ENCODE peak calls at places on chromosomes 11 and 22, in four cellular contexts. Z is AG04449, Q is AG09309, M is GM13977. B is an unnamed sample.

GRCh38 chr11:30585892-30586250 is 282 bp downstream of the MPPED2 start:
- DNase-seq in Q (no peak), Z (no peak), M (peak), B (peak)

GRCh38 chr11:13258855-13259254 is 18.7 kb upstream of the BMAL1 start:
- DNase-seq in Z (no peak), Q (no peak), M (no peak), B (no peak)

GRCh38 chr22:25488244-25489020 is 76.0 kb upstream of the GRK3 start:
- DNase-seq in Q (peak), M (no peak), Z (no peak), B (no peak)

GRCh38 chr11:80155412-80156017 is 714.7 kb upstream of the TENM4 start:
- DNase-seq in M (peak), Z (no peak), Q (no peak), B (peak)

GRCh38 chr11:72336163-72336562 is 92.2 kb upstream of the PHOX2A start:
- DNase-seq in Z (no peak), Q (no peak), M (no peak), B (no peak)

GRCh38 chr11:74437441-74437840 is 29.9 kb downstream of the KCNE3 start:
- DNase-seq in Z (no peak), M (no peak), Q (no peak), B (no peak)

GRCh38 chr11:79273781-79274180 is 167.0 kb downstream of the TENM4 start:
- DNase-seq in M (no peak), Q (no peak), Z (no peak), B (no peak)

GRCh38 chr11:133947298-133947905 is 9.4 kb downstream of the IGSF9B start:
- DNase-seq in Z (no peak), Q (no peak), M (peak), B (peak)

GRCh38 chr22:25027959-25028840 is 75.7 kb downstream of the KIAA1671 start:
- DNase-seq in M (no peak), Z (no peak), Q (no peak), B (no peak)

GRCh38 chr11:11786771-11787170 is 55.0 kb upstream of the USP47 start:
- DNase-seq in Q (no peak), M (no peak), Z (no peak), B (no peak)

GRCh38 chr22:25833676-25834075 is 91.7 kb downstream of the MYO18B start:
- DNase-seq in Z (no peak), Q (no peak), M (no peak), B (no peak)

GRCh38 chr22:26642465-26643367 is 14.7 kb upstream of the MIAT start:
- DNase-seq in M (peak), Z (no peak), Q (no peak), B (peak)

GRCh38 chr11:33463059-33463458 is 205.9 kb downstream of the HIPK3 start:
- DNase-seq in M (no peak), Q (no peak), Z (no peak), B (no peak)

GRCh38 chr11:43830928-43831440 is 49.6 kb upstream of the ALKBH3 start:
- DNase-seq in Z (peak), M (no peak), Q (peak), B (no peak)

GRCh38 chr11:119056397-119056999 is 507 bp downstream of the HYOU1 start:
- DNase-seq in Q (no peak), Z (no peak), M (peak), B (peak)

GRCh38 chr11:11973361-11973800 is 35.0 kb downstream of the DKK3 start:
- DNase-seq in Z (peak), Q (no peak), M (peak), B (no peak)

GRCh38 chr22:36871669-36872081 is 10.9 kb downstream of the NCF4 start:
- DNase-seq in Q (no peak), M (no peak), Z (no peak), B (no peak)

GRCh38 chr11:67261942-67262681 is 4.2 kb upstream of the GRK2 start:
- DNase-seq in Z (no peak), Q (no peak), M (no peak), B (no peak)

GRCh38 chr11:128859563-128860441 is 7.3 kb downstream of the KCNJ1 start:
- DNase-seq in Z (no peak), Q (no peak), M (peak), B (peak)

GRCh38 chr11:47241740-47242400 is 6.7 kb downstream of the ACP2 start:
- DNase-seq in Z (no peak), Q (no peak), M (no peak), B (no peak)

DNA sequence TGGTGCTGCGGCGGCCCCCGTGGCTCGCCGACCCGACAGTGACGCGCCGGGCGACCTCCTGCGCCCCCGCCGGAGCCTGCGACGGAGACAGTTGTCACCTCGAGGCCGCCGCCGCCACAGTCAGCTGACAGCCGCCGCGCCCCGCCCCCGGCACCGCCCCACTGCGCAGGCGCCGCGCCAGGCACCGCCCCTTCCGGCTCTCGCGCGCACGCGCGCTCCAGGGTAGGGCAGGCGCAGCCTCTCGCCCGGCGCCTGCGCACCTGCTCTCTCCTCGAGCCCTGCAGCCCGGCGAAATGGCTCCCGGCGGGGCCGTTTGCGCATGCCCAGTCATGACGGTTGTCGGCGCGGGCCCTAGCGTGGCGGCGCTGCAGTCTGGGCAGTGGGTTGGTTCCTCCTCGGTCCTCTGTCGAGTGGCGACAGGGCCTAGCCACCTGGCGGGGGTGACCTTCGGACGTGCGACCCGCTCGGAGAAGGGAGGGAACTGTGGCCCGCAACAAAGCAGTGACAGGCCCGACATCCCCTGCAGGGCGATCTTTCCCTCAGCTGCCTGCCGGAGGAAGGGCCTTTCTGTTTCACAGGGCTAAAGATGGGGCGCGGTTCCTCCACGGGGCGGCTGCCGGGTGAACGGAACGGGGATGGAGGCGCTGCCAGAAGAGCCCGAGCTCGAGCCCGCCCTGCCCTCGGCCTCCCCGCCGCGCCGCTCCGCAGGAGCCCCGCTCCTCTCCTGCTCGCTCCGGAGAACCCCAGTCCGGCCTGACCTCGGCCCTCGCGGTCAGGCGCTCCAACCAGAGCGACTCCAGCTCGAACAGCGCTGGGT is at the start of gene TOLLIP:
- DNase-seq in M (peak), Q (peak), Z (peak), B (peak)
- TF ChIP-seq CTCF in M (peak), Q (no peak), Z (peak), B (peak)

DNA sequence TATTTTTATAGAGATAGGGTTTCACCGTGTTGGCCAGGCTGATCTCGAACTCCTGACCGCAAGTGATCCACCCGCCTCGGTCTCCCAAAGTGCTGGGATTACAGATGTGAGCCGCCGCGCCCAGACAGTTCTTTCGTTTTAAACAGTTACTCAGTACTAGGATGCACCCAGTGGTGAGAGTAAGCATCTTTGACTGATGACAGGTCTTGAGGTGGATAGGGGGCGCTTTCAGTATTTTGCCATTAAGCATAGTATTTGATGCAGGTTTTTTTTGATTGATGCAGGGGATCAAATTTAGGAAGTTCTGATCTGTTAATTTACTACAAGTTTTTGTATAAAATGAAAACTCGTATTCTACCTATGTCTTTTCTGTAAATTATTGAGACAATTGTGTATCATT is 13.2 kb upstream of the TRIM34 start:
- DNase-seq in Z (no peak), Q (no peak), M (no peak), B (no peak)
- TF ChIP-seq CTCF in Z (no peak), Q (no peak), M (no peak), B (no peak)

GRCh38 chr11:102346456-102346747 is 612 bp upstream of the BIRC2 start:
- DNase-seq in Z (no peak), M (no peak), Q (no peak), B (no peak)

GRCh38 chr11:102347526-102348331 is 715 bp downstream of the BIRC2 start:
- DNase-seq in M (no peak), Z (no peak), Q (no peak), B (peak)

GRCh38 chr11:102343789-102344188 is 3.2 kb upstream of the BIRC2 start:
- DNase-seq in Q (no peak), Z (peak), M (no peak), B (no peak)

GRCh38 chr11:102345923-102346322 is 1.1 kb upstream of the BIRC2 start:
- DNase-seq in M (no peak), Q (no peak), Z (no peak), B (no peak)

DNA sequence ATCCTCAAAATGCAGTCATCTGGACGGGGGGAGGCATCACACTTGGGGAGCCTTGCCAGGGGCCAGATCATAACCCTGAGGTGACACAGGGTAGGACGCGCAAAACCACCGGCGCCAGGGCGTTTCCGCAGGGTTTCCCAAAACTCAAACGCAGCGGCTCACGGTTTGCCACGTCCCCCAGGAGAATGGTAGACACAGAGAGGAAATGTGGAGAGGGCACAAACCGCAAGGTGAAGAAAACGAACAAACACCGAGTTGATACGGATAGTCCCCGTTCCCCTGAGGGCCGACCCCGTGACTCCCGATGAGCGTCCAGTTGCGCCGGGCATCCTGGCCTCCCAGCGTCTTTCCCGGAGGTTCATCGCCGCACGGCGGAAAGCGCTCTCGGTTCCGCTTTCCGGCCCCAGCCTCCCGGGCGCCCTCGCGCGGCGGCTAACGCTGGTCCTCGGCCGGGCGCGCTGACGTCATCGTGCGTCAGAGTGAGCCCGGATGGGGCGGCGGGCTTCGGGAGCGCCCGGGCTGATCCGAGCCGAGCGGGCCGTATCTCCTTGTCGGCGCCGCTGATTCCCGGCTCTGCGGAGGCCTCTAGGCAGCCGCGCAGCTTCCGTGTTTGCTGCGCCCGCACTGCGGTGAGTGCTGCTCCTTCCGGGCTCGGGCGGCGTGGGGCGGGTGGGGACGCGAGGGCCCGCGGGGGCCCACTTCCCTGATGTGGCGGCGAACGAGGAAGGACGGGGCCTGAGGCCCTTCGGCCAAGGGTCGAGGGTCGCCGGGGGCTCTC is at the start of gene BIRC2:
- DNase-seq in Q (peak), Z (no peak), M (peak), B (peak)
- TF ChIP-seq CTCF in Q (peak), Z (peak), M (peak), B (peak)

DNA sequence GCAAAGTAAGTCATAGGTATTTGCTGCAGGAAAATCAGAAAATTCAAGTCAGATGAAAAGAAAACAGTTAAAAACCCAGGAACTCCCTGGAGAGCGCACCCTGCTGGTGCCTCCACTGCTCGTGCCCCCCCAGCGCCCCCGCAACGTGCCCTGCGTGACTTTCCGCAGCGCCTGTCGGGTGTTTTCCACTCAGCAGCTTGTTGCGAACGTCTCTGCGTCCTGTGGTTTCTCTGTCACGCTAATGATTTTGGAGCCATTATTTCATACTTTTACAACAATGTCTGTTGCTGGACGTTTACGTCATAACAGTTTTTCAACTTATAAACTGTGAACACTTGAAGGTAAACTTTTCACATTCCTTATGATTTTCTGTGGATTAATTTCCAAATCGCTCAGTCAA is 5.0 kb downstream of the CRELD2 start:
- DNase-seq in M (peak), Q (no peak), Z (no peak), B (no peak)
- TF ChIP-seq CTCF in M (peak), Q (no peak), Z (no peak), B (no peak)

GRCh38 chr11:3109921-3110706 is 52.9 kb upstream of the CARS1 start:
- DNase-seq in Z (no peak), M (peak), Q (no peak), B (peak)
- TF ChIP-seq CTCF in Z (peak), M (peak), Q (peak), B (no peak)

GRCh38 chr11:62120466-62120865 is 3.3 kb upstream of the INCENP start:
- DNase-seq in Z (no peak), M (no peak), Q (no peak), B (no peak)

GRCh38 chr11:62123669-62124185 is at the start of gene INCENP:
- DNase-seq in Z (peak), Q (peak), M (peak), B (peak)

GRCh38 chr11:62124186-62125113 is 639 bp downstream of the INCENP start:
- DNase-seq in Q (no peak), M (peak), Z (no peak), B (peak)

GRCh38 chr11:62120001-62120400 is 3.8 kb upstream of the INCENP start:
- DNase-seq in Z (no peak), Q (no peak), M (no peak), B (no peak)

DNA sequence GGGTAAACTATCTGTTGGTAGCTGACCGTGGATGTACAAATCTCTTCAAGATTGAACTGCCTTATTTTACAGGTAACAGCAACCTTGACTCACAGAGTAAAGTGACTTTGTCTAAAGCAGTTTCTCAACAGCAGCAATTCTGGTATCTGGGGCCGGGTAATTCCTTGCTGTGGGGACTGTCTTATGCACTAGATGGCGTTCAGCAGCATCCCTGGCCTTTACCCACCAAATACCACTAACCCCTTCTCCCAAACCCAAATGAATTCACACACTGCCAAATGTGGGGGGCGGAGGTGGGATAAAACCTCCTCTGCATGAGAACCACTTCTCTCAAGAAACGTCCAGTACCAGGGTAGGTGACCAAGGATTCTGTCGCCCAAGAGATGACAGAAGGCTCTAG is 1.7 kb upstream of the INCENP start:
- DNase-seq in Z (no peak), M (no peak), Q (no peak), B (no peak)
- TF ChIP-seq CTCF in Z (no peak), M (no peak), Q (no peak), B (no peak)

DNA sequence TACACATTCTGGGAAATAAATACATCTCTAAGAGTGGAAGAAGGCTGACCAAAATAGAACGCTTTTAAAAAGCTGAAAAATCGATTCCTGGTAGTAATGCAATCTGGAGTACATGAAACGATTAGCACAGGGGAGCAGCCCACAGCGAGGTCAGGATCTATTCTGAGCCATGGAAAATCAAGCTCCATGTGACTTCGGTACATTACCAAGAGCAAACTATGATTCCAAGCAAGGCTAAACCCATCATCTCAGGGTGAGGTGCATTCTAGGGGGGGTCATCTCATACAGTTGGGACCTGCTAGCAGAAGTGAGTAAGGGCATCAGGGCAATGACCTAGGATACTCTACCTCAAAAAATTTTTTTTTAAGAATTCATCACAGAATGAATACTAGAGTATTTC is 249.2 kb downstream of the BLID start:
- DNase-seq in Q (no peak), M (no peak), Z (no peak), B (no peak)
- TF ChIP-seq CTCF in Q (no peak), M (no peak), Z (no peak), B (no peak)

GRCh38 chr11:8702598-8702915 is 20.0 kb downstream of the RPL27A start:
- DNase-seq in Q (no peak), M (no peak), Z (no peak), B (no peak)
- TF ChIP-seq CTCF in Q (no peak), M (no peak), Z (no peak), B (no peak)

GRCh38 chr22:28054622-28054871 is 135.5 kb upstream of the PITPNB start:
- DNase-seq in Z (no peak), M (no peak), Q (no peak), B (no peak)

GRCh38 chr22:28052818-28053217 is 133.8 kb upstream of the PITPNB start:
- DNase-seq in M (no peak), Q (no peak), Z (no peak), B (no peak)

GRCh38 chr22:28053871-28054621 is 135.0 kb upstream of the PITPNB start:
- DNase-seq in Z (no peak), Q (no peak), M (no peak), B (no peak)

GRCh38 chr22:28051091-28051786 is 132.2 kb upstream of the PITPNB start:
- DNase-seq in M (no peak), Q (no peak), Z (no peak), B (no peak)

DNA sequence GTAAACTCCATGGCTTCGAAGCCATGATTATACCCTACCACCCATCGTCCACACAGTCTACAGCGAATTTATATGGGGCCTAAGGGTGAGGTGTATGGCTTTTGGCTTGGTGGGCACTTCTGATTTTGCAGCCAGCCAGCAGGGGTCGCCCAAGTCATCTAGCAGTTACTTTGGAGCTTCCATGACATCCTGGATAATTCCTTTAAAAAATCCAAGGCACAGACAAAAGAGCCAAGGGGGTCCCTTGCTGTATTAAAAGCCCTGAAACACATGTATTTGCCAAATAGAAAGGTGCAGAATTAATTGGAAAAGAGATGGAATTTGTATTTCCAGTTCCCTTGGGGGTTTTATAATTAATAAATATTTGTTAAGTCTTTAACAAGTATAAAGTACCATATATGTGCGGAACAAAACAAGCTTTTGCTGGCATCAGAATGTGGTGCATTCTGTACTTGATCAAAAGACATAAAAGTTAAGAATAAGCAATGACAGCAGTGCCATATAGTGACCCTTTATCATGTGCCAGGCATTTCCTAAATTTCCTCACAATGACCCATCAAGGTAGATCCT is 132.8 kb upstream of the PITPNB start:
- DNase-seq in Q (no peak), M (no peak), Z (no peak), B (peak)
- TF ChIP-seq CTCF in Q (peak), M (peak), Z (peak), B (peak)

GRCh38 chr11:86902345-86902744 is 52.9 kb downstream of the FZD4 start:
- DNase-seq in Z (no peak), Q (no peak), M (no peak), B (no peak)
- TF ChIP-seq CTCF in Z (no peak), Q (no peak), M (no peak), B (no peak)